ENCODE peak calls at places on chromosomes 6 and 20, in eight cellular contexts. F is ovary, X is HCT116, O is HepG2, H is esophagus muscularis mucosa, Y is adrenal gland, T is right lobe of liver, G is prostate gland. U is an unnamed sample. For H3K4me1, the result is how much of the 10 kb centered on the place peaks cover.

GRCh38 chr20:40778894-40779496 is 90.0 kb upstream of the MAFB start:
- DNase-seq in X (no peak), T (no peak), H (no peak), Y (no peak), O (no peak), G (no peak), F (no peak), U (no peak)

GRCh38 chr6:34745277-34746103 is 11.8 kb upstream of the SNRPC start:
- DNase-seq in F (no peak), Y (no peak), T (no peak), O (peak), G (peak), X (no peak), H (no peak), U (peak)

GRCh38 chr20:9319687-9320384 is 194.6 kb upstream of the LAMP5 start:
- DNase-seq in H (no peak), F (no peak), G (no peak), Y (no peak), T (no peak), O (no peak), X (no peak), U (no peak)

GRCh38 chr6:151374024-151374423 is 17.3 kb downstream of the ZBTB2 start:
- DNase-seq in F (no peak), T (peak), O (peak), Y (peak), G (no peak), H (no peak), X (no peak), U (peak)

GRCh38 chr6:45548657-45549515 is 171.2 kb upstream of the SUPT3H start:
- DNase-seq in X (no peak), F (no peak), H (peak), G (no peak), T (no peak), O (no peak), Y (no peak), U (no peak)

GRCh38 chr6:37493047-37493995 is 6.4 kb downstream of the CCDC167 start:
- DNase-seq in T (peak), X (no peak), O (no peak), F (peak), G (no peak), Y (no peak), H (no peak), U (peak)

GRCh38 chr6:100228437-100229424 is 234.7 kb upstream of the MCHR2 start:
- DNase-seq in O (peak), G (peak), F (peak), H (no peak), T (peak), X (peak), Y (peak), U (peak)

GRCh38 chr6:136378888-136379287 is 89.2 kb upstream of the BCLAF1 start:
- DNase-seq in G (no peak), T (no peak), Y (no peak), F (no peak), O (no peak), X (no peak), H (no peak), U (no peak)

GRCh38 chr20:40962733-40963504 is 65.7 kb upstream of the TOP1 start:
- DNase-seq in Y (peak), X (peak), G (peak), O (peak), T (peak), F (peak), H (peak), U (peak)

GRCh38 chr6:86357877-86358276 is 579.5 kb upstream of the HTR1E start:
- DNase-seq in Y (no peak), H (no peak), T (no peak), G (no peak), O (no peak), X (no peak), F (no peak), U (no peak)

GRCh38 chr6:42339991-42340401 is 111.7 kb downstream of the TRERF1 start:
- DNase-seq in T (no peak), H (no peak), Y (no peak), F (no peak), X (no peak), O (no peak), G (no peak), U (no peak)

GRCh38 chr6:152952866-152953509 is 29.9 kb downstream of the FBXO5 start:
- DNase-seq in H (no peak), X (peak), T (no peak), Y (no peak), G (no peak), O (peak), F (no peak), U (no peak)

GRCh38 chr6:6191476-6191875 is 129.0 kb downstream of the F13A1 start:
- DNase-seq in O (peak), H (peak), Y (no peak), X (no peak), F (no peak), T (no peak), G (no peak), U (no peak)

GRCh38 chr6:27518881-27519795 is 46.2 kb upstream of the ZNF184 start:
- DNase-seq in G (peak), F (peak), T (peak), X (peak), H (no peak), Y (peak), O (peak), U (peak)

GRCh38 chr20:20491784-20492145 is 123.9 kb downstream of the INSM1 start:
- DNase-seq in F (no peak), O (no peak), X (no peak), G (no peak), T (no peak), H (no peak), Y (no peak), U (no peak)

GRCh38 chr6:130885392-130886192 is 58.4 kb downstream of the SMLR1 start:
- DNase-seq in F (no peak), Y (peak), G (peak), X (peak), T (peak), O (peak), H (no peak), U (peak)

GRCh38 chr6:134138226-134138975 is 86.0 kb upstream of the SLC2A12 start:
- DNase-seq in G (no peak), F (no peak), O (no peak), T (no peak), Y (no peak), X (no peak), H (no peak), U (no peak)

GRCh38 chr6:12608016-12608860 is 108.3 kb upstream of the PHACTR1 start:
- DNase-seq in O (no peak), Y (no peak), X (no peak), F (no peak), H (no peak), T (no peak), G (no peak), U (no peak)

GRCh38 chr6:152387091-152387490 is 250.1 kb downstream of the SYNE1 start:
- DNase-seq in O (no peak), Y (no peak), T (no peak), X (no peak), F (no peak), H (no peak), G (no peak), U (no peak)

GRCh38 chr6:151381722-151382121 is 9.6 kb downstream of the ZBTB2 start:
- DNase-seq in H (no peak), O (no peak), G (no peak), Y (no peak), T (no peak), X (no peak), F (no peak), U (no peak)

GRCh38 chr6:6007311-6008113 is 787 bp upstream of the NRN1 start:
- DNase-seq in X (no peak), T (no peak), G (no peak), O (no peak), H (no peak), F (no peak), Y (no peak), U (peak)

GRCh38 chr6:137637161-137637560 is 143.0 kb upstream of the OLIG3 start:
- DNase-seq in F (no peak), X (no peak), H (no peak), G (peak), O (peak), Y (no peak), T (no peak), U (no peak)

GRCh38 chr6:36827261-36828079 is 11.8 kb downstream of the CPNE5 start:
- DNase-seq in H (no peak), O (no peak), T (no peak), X (no peak), F (peak), G (no peak), Y (peak), U (no peak)

GRCh38 chr6:170393807-170394399 is 87.3 kb downstream of the FAM120B start:
- DNase-seq in T (no peak), F (no peak), X (no peak), Y (no peak), G (no peak), O (no peak), H (no peak), U (no peak)

GRCh38 chr6:100093405-100093804 is 99.4 kb upstream of the MCHR2 start:
- DNase-seq in Y (no peak), F (no peak), G (no peak), T (no peak), H (no peak), X (no peak), O (no peak), U (no peak)

GRCh38 chr6:135180458-135181332 is at the start of gene MYB:
- DNase-seq in H (no peak), T (peak), Y (no peak), G (peak), O (no peak), X (no peak), F (peak), U (peak)

GRCh38 chr20:2212457-2213005 is 83.3 kb upstream of the TGM3 start:
- DNase-seq in G (no peak), O (no peak), H (no peak), Y (no peak), T (no peak), F (no peak), X (no peak), U (no peak)

GRCh38 chr20:46801003-46801702 is 91.7 kb downstream of the SLC2A10 start:
- DNase-seq in G (no peak), Y (no peak), F (no peak), H (no peak), X (no peak), O (peak), T (no peak), U (no peak)

GRCh38 chr6:152575621-152576150 is 61.5 kb downstream of the SYNE1 start:
- DNase-seq in T (no peak), G (peak), Y (peak), O (no peak), F (no peak), X (no peak), H (no peak), U (no peak)

GRCh38 chr6:14401181-14401745 is 283.7 kb downstream of the CD83 start:
- DNase-seq in Y (no peak), O (no peak), T (no peak), F (no peak), H (no peak), X (no peak), G (no peak), U (no peak)

GRCh38 chr6:73695619-73696421 is at the start of gene CD109:
- DNase-seq in X (peak), G (peak), O (peak), F (peak), H (no peak), Y (peak), T (no peak), U (no peak)

GRCh38 chr20:45373353-45374100 is 4.6 kb downstream of the TP53TG5 start:
- DNase-seq in X (peak), H (peak), Y (peak), G (peak), T (peak), F (peak), O (peak), U (peak)

DNA sequence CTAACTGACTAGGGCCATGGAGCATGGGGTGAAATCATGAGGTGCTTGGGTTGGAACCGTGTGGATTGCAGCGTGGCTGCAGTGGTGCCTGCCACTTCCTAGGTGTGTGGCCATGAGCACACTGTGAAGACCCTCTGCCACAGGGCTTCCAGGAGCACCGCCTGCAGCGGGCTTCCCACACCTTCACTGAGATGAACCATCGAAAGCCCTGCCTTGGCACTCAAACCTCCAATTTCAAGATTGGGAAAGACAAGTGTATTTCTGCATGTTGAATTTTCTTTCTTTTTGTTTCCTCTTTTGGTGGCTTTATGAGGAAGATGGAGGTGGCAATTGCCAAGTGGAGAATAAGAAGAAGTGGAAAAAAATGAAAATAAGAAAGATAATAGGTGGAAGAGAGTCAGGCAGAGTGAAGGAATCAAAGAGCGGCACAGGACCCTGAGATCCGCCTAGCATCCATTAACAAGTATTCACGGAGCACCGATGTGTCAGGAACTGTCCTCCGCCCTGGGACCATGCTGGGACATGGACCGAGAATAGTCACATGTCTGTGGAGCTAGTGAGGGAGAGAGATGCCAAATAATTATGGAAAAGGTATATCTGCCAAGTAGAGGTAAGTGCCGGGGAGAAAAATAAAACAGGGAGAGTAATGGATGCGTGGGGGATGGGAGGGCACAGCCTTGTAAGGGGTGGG is 159.9 kb downstream of the BCAS1 start:
- DNase-seq in X (no peak), O (no peak), T (peak), F (no peak), H (no peak), G (no peak), Y (no peak), U (no peak)
- TF ChIP-seq CTCF in X (no peak), O (no peak), T (no peak), F (no peak), H (no peak), G (no peak), Y (no peak), U (no peak)

GRCh38 chr6:24571361-24571760 is 74.6 kb downstream of the KIAA0319 start:
- DNase-seq in H (no peak), O (no peak), X (no peak), F (no peak), G (no peak), T (no peak), Y (no peak), U (no peak)
- TF ChIP-seq POLR2A in H (no peak), O (no peak), X (no peak), F (no peak), G (no peak), T (no peak), Y (no peak), U (no peak)

DNA sequence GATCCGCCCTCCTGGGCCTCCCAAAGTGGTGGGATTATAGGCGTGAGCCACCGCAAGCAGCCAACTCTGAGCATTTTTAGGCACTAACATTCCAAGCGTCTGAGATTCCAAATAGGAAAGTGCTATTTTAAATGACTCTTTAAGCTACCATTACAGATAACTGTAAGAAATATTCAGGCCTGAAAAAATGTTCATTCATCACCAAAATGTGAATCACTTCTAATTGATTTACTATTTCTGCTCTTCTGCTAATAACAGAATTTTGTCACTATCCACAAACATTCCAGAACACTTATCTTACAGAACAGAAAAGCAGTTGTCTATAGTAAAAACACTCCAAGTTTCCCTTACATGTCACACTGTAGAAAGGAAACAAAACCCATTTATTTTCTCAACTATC is 106.5 kb downstream of the BACH2 start:
- DNase-seq in H (no peak), T (no peak), X (no peak), F (no peak), O (no peak), Y (no peak), G (no peak), U (no peak)
- H3K4me1 ChIP-seq in H (under half), T (under half), X (under half), F (under half), O (under half), Y (under half), G (under half), U (under half)

GRCh38 chr6:166612471-166612881 is 14.6 kb downstream of the RPS6KA2 start:
- DNase-seq in O (no peak), G (no peak), H (no peak), T (no peak), X (no peak), Y (peak), F (peak), U (no peak)

GRCh38 chr6:166614171-166614583 is 12.9 kb downstream of the RPS6KA2 start:
- DNase-seq in T (no peak), G (no peak), Y (no peak), X (no peak), H (no peak), F (no peak), O (no peak), U (no peak)

GRCh38 chr6:166615059-166615770 is 11.8 kb downstream of the RPS6KA2 start:
- DNase-seq in O (no peak), X (no peak), Y (no peak), T (no peak), G (no peak), F (peak), H (no peak), U (no peak)

GRCh38 chr6:166616261-166617226 is 10.5 kb downstream of the RPS6KA2 start:
- DNase-seq in H (no peak), O (no peak), X (no peak), G (no peak), T (no peak), F (no peak), Y (no peak), U (no peak)

DNA sequence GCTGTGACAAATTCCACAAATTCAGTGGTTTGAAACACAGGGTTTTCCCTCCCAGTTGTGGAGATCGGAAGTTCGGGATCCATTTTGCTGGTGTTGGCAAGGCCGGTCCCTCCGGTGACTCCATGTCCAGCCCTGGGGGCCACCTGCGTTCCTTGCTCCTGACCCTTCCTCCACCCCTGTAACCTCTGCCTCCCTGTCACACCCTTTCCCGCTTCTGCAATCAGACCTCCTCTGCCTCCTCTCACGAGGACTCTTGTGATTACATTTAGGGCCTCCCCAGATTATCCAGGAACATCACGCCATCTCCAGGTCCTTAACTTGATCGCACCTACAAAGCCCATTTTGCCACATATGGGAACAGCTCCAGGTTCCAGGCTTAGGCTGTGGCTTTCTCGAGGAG is 12.5 kb downstream of the RPS6KA2 start:
- DNase-seq in T (no peak), X (no peak), Y (no peak), F (no peak), O (no peak), G (no peak), H (no peak), U (no peak)
- TF ChIP-seq CTCF in T (no peak), X (no peak), Y (no peak), F (no peak), O (no peak), G (no peak), H (no peak), U (no peak)

GRCh38 chr6:165886169-165886568 is 223.1 kb upstream of the PDE10A start:
- DNase-seq in O (no peak), F (no peak), X (no peak), T (no peak), G (no peak), H (peak), Y (no peak), U (no peak)

GRCh38 chr6:165880721-165881120 is 217.7 kb upstream of the PDE10A start:
- DNase-seq in F (no peak), X (no peak), Y (no peak), O (no peak), H (peak), G (no peak), T (no peak), U (no peak)

GRCh38 chr6:165883851-165884640 is 221.0 kb upstream of the PDE10A start:
- DNase-seq in G (no peak), F (no peak), X (no peak), H (peak), Y (peak), T (no peak), O (no peak), U (no peak)

GRCh38 chr6:165881812-165882211 is 218.8 kb upstream of the PDE10A start:
- DNase-seq in X (no peak), T (no peak), G (no peak), O (no peak), F (no peak), H (peak), Y (no peak), U (no peak)

DNA sequence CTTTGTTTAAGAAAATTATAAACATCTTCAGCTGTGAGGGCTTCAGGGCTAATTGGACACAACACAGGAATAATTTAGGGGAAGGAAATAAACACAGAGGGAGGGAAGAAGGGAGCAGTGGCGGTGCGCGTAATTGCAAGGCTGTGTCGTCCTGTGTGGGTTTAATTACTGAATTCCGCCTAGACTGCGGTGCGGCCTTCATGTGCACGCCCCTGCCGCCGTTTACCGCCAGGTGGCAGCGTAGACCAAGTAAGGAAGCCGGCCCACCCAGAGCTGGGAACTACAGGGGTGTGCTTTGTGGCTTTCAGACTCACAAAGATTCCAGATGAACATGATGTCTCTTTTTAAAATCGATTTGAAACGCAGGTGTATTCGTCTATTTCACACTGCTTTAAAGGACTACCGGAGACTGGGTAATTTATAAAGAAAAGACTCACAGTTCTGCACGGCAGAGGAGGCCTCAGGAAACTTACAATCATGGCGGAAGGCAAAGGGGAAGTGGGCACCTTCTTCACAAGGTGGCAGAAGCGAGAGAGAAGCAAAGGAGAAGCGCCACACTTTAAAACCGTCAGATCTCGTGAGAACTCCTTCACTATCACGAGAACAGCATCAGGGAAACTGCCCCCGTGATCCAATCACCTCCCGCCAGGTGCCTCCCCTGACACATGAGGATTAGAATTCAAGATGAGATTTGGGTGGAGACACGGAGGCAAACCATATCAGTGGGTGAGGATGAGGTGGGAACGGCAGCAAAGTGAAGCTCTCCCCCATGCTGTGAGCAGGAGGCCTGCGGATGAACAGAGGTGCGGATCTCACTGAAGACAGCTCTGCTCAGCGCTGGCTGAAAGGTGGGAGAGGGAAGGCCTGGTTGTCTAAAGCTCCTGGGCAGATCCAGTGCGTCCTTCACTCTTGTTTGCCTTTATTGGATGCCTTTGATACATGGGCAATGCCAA is 222.0 kb upstream of the PDE10A start:
- DNase-seq in T (peak), O (peak), Y (peak), G (peak), F (peak), X (peak), H (peak), U (peak)
- TF ChIP-seq POLR2A in T (no peak), O (no peak), Y (no peak), G (no peak), F (peak), X (no peak), H (no peak), U (no peak)